ENCODE peak calls at places on chromosomes 3 and 15, in four cellular contexts. Y is body of pancreas, D is spleen, L is heart left ventricle. W is an unnamed sample.

GRCh38 chr3:175041369-175041768 is 182.2 kb downstream of the NAALADL2 start:
- DNase-seq in Y (no peak), L (no peak), D (no peak), W (no peak)

GRCh38 chr15:90029024-90029423 is 27.9 kb downstream of the ZNF710 start:
- DNase-seq in Y (peak), D (no peak), L (no peak), W (no peak)

GRCh38 chr3:129161860-129162271 is 1.0 kb upstream of the ISY1 start:
- DNase-seq in L (no peak), D (peak), Y (no peak), W (no peak)

GRCh38 chr3:146387566-146387965 is 81.8 kb downstream of the PLSCR2 start:
- DNase-seq in D (no peak), Y (no peak), L (no peak), W (no peak)

GRCh38 chr3:156761713-156762575 is 64.2 kb upstream of the LEKR1 start:
- DNase-seq in D (no peak), Y (no peak), L (no peak), W (no peak)

GRCh38 chr15:89356634-89357298 is 22.1 kb upstream of the POLG start:
- DNase-seq in Y (peak), D (peak), L (no peak), W (no peak)

GRCh38 chr15:100732359-100733055 is 130.1 kb downstream of the ASB7 start:
- DNase-seq in D (no peak), Y (no peak), L (no peak), W (peak)

GRCh38 chr3:127488740-127489139 is 101.8 kb downstream of the TPRA1 start:
- DNase-seq in L (no peak), Y (no peak), D (no peak), W (peak)

GRCh38 chr3:101521251-101521701 is 8.3 kb upstream of the SENP7 start:
- DNase-seq in D (no peak), L (no peak), Y (no peak), W (no peak)

GRCh38 chr3:151210676-151211381 is 7.8 kb upstream of the GPR171 start:
- DNase-seq in D (no peak), L (no peak), Y (peak), W (no peak)

GRCh38 chr15:60912984-60913697 is 316.0 kb downstream of the RORA start:
- DNase-seq in L (no peak), Y (peak), D (no peak), W (no peak)

GRCh38 chr15:44545934-44546802 is 9.2 kb downstream of the EIF3J start:
- DNase-seq in Y (no peak), L (no peak), D (no peak), W (no peak)

DNA sequence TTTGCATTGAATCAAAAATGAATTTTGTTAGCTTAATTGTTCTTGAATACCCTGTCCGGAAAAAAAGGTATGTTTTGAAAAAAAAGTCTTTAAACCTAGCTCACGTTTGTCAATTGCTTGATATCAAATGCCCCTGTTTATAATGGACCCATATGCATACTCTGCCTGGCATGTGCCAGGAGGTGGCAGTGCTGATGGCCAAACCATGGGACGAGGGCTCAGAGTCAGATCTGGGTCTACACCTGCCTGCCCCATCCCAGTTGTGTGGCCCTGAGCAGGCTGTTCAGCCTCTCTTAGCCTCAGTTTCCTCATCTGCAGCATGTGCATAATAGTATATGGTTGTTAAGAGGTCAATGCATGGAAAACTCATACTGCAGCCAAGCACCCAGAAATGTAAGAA is 38.8 kb downstream of the PRKCD start:
- DNase-seq in L (no peak), Y (no peak), D (no peak), W (no peak)
- H3K4me3 ChIP-seq in L (no peak), Y (no peak), D (no peak), W (no peak)

DNA sequence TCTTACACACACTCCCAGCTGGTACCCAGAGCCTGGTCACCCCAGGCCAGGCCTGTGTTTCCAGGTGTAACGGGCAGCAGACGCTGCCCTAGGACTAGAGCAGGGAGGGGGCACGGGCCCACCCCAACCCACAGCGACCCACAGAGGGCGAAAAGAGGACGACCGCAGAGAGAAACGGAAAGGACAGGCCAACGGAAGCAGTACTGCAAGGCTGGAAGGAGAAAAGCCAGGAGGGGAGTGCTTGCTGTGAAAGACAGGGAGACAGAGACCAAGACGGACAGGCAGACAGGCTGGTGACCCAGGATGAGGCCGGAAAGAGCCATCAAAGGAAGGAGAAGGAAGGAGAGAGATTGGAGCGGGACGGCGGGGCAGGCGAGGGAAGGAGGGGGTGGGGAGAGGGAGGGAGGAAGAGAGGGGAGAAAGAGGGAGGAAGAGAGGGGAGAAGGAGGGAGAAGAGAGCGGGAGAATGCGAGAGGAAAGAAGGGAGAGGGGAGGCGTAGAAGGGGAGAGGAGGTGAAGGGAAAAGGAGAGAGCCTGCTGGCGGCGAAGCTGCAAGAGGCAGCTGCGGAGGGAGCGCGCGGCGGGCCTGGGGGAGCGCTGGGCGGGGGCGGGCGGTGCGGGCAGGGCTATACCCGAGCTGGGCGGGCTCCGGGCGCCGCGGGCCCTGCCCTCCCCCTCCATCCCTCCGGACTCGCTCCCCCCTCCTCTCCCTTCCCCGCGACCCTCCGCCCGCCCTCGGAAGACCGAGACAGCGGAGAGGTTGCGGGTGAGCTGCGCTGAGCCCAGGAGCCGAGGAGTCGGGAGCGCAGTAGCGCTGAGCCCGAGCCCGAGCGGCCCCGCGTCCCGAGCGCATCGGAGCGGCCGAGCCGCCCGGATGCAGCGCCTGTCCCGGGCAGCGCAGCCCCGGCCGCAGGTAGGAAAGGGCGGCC is at the start of gene SLC6A1:
- DNase-seq in L (peak), D (no peak), Y (no peak), W (no peak)
- TF ChIP-seq CTCF in L (no peak), D (no peak), Y (no peak), W (no peak)

GRCh38 chr3:52052831-52053306 is 3.5 kb downstream of the DUSP7 start:
- DNase-seq in L (peak), D (peak), Y (peak), W (peak)
- TF ChIP-seq POLR2A in L (no peak), D (no peak), Y (no peak), W (no peak)

GRCh38 chr3:80734955-80735354 is 967.2 kb upstream of the ROBO1 start:
- DNase-seq in L (no peak), D (no peak), Y (no peak), W (no peak)

GRCh38 chr3:80734483-80734882 is 966.7 kb upstream of the ROBO1 start:
- DNase-seq in D (no peak), Y (no peak), L (no peak), W (no peak)

DNA sequence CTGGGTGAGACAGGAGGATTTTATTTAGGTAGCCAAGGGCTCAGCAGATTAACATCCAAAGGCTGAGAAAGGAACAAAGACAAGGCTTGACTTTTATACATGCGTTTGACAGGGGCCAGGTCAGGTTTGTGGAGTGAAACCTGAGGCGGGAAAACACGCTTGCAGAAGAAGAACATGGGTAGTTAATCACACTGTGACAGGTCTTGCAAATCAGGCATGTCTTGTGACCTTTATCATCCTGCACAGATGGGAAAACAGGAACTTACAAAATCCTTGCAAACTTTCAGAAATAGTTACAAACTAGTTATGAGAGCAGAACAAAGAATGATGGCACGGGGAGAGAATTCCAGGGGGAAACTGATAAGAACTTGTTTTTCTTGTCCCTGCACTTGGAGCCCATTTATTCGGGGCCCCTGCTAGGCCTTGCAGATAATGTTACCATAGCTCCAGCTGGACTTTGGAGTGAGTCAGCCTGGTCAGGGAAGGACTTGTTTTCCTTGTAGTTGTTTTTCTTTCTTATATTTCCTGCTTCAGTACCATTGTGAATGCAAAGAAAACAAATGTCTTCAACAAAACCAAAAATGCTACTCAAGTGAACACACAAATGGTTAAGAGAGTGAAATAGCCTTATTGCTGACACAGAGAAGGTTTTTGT is 965.9 kb upstream of the ROBO1 start:
- DNase-seq in L (no peak), Y (peak), D (no peak), W (no peak)
- H3K4me3 ChIP-seq in L (no peak), Y (no peak), D (no peak), W (no peak)

GRCh38 chr3:33900809-33901505 is 102.5 kb downstream of the PDCD6IP start:
- DNase-seq in D (no peak), L (no peak), Y (no peak), W (no peak)

GRCh38 chr3:33897306-33897705 is 98.9 kb downstream of the PDCD6IP start:
- DNase-seq in L (no peak), D (no peak), Y (no peak), W (no peak)

GRCh38 chr3:33900440-33900808 is 102.0 kb downstream of the PDCD6IP start:
- DNase-seq in D (no peak), Y (no peak), L (no peak), W (no peak)

GRCh38 chr3:33898901-33899300 is 100.5 kb downstream of the PDCD6IP start:
- DNase-seq in D (no peak), Y (no peak), L (no peak), W (no peak)

GRCh38 chr3:33901862-33902563 is 103.6 kb downstream of the PDCD6IP start:
- DNase-seq in D (no peak), Y (no peak), L (no peak), W (no peak)
- TF ChIP-seq CTCF in D (no peak), Y (no peak), L (no peak), W (no peak)

GRCh38 chr3:51984269-51984647 is 923 bp downstream of the ACY1 start:
- DNase-seq in L (no peak), D (no peak), Y (no peak), W (no peak)

GRCh38 chr3:51982352-51982837 is 940 bp upstream of the ACY1 start:
- DNase-seq in Y (peak), D (no peak), L (no peak), W (no peak)

GRCh38 chr3:51985063-51985462 is 1.7 kb downstream of the ACY1 start:
- DNase-seq in D (no peak), Y (no peak), L (no peak), W (no peak)

GRCh38 chr3:51983578-51984268 is 388 bp downstream of the ACY1 start:
- DNase-seq in L (no peak), D (no peak), Y (no peak), W (no peak)

DNA sequence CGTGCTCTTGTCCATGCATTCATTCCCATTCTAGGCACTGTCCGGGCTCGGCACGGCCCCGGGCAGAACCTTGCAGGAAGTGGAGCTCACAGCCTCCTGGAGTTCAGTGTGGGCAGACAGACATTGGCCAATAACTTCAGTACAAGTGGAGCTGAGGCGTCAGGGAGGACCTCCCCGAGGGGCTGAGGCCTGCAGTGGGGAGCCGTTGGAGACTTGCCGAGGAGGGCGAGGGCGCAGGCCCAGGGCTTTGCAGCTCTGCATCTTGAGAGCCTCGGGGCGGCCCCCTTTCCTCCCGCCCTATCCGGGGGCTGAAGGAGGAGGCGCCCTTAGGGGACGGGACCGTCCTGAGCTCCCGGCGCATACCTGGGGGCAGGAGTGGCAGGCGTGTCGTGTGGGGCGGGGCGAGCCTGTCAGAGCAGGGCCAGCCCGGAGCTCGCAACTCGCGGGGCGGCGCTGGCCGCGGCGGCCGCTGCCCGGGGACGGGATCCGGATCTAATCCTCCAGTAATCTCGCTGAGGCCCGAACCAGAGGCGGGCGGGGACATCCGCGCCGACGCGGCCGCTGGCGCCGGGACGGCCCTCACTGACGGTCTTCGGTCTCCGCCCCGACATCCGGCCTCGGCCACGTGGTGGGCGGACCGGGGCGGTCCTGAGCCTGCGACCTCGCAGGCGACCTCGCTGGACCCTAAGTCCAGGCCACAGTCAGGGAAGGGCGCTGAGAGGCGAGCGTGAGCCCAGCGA is at the start of gene ACY1:
- DNase-seq in Y (peak), D (peak), L (peak), W (peak)
- TF ChIP-seq POLR2A in Y (peak), D (peak), L (peak), W (no peak)

GRCh38 chr3:121436074-121436473 is 109.7 kb downstream of the POLQ start:
- DNase-seq in D (no peak), Y (no peak), L (no peak), W (no peak)

GRCh38 chr3:121436641-121437040 is 109.1 kb downstream of the POLQ start:
- DNase-seq in L (no peak), D (no peak), Y (peak), W (no peak)

GRCh38 chr3:121430816-121431215 is 115.0 kb downstream of the POLQ start:
- DNase-seq in Y (no peak), D (no peak), L (no peak), W (no peak)

GRCh38 chr3:121431717-121432517 is 113.9 kb downstream of the POLQ start:
- DNase-seq in L (peak), Y (peak), D (no peak), W (no peak)
- H3K4me3 ChIP-seq in L (peak), Y (no peak), D (peak), W (peak)

GRCh38 chr3:12286927-12287726 is 1.7 kb upstream of the PPARG start:
- DNase-seq in Y (no peak), L (peak), D (no peak), W (peak)
- TF ChIP-seq CTCF in Y (no peak), L (no peak), D (no peak), W (no peak)

GRCh38 chr15:63599401-63600000 is 2.3 kb downstream of the FBXL22 start:
- DNase-seq in L (peak), D (peak), Y (peak), W (peak)
- TF ChIP-seq POLR2A in L (no peak), D (no peak), Y (peak), W (no peak)

DNA sequence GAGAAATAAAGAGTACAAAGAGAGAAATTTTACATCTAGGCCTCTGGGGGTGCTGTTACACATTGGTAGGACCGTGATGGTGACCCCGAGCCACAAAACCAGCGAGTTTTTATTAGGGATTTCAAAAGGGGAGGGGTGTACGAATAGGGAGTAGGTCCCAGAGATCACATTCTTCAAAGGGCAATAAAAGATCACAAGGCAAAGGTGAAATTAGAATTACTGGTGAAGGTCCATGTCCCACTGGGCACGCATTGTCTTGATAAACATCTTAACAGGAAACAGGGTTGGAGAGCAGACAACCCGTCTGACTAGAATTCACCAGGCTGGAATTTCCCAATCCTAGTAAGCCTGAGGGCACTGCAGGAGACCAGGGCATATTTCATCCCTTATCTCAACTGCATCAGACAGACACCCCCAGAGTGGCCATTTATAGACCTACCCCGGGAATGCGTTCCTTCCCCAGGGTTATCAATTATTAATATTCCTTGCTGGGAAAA is 4.3 kb downstream of the IRAK2 start:
- DNase-seq in L (no peak), D (no peak), Y (no peak), W (no peak)
- H3K4me3 ChIP-seq in L (no peak), D (no peak), Y (no peak), W (no peak)